ENCODE peak calls at places on chromosomes 6 and 20, in nine cellular contexts. Y, L, M, V, U, Z, I, P and Q are unnamed samples.

GRCh38 chr20:63855363-63856110 is 5.8 kb upstream of the ABHD16B start:
- DNase-seq in Y (no peak), Z (no peak), I (peak; percentile 31), V (no peak), L (no peak), U (no peak), P (no peak), M (no peak), Q (no peak)

GRCh38 chr6:33430991-33431879 is 11.4 kb downstream of the SYNGAP1 start:
- DNase-seq in I (peak; percentile 64), L (peak; percentile 89), Z (no peak), M (peak; percentile 63), Y (peak; percentile 42), P (peak; percentile 50), V (peak; percentile 62), U (peak; percentile 75), Q (peak; percentile 46)

GRCh38 chr6:155264704-155265320 is 999 bp downstream of the CLDN20 start:
- DNase-seq in V (no peak), L (no peak), U (no peak), I (peak; percentile 63), Z (no peak), M (no peak), P (no peak), Y (no peak), Q (no peak)

GRCh38 chr20:3616250-3616649 is 46.9 kb downstream of the GFRA4 start:
- DNase-seq in P (no peak), U (no peak), V (no peak), Z (no peak), I (peak; percentile 44), M (no peak), Y (no peak), L (no peak), Q (no peak)

GRCh38 chr6:76422814-76423213 is 350.4 kb upstream of the IMPG1 start:
- DNase-seq in Z (no peak), U (no peak), V (no peak), P (no peak), M (no peak), I (no peak), Y (no peak), L (no peak), Q (no peak)

GRCh38 chr20:46705378-46705729 is 4.1 kb upstream of the SLC2A10 start:
- DNase-seq in P (no peak), I (no peak), M (peak; percentile 30), V (no peak), U (no peak), Y (no peak), Z (no peak), L (no peak), Q (no peak)

GRCh38 chr6:27772261-27773001 is 139.8 kb downstream of the OR2B2 start:
- DNase-seq in I (peak; percentile 83), Y (peak; percentile 78), L (peak; percentile 94), P (peak; percentile 97), U (peak; percentile 85), Z (peak; percentile 88), V (peak; percentile 79), M (peak; percentile 88), Q (peak; percentile 81)

GRCh38 chr6:81834141-81834621 is 81.7 kb upstream of the TENT5A start:
- DNase-seq in Y (no peak), L (no peak), I (peak; percentile 89), V (no peak), P (no peak), M (peak; percentile 88), Z (no peak), U (no peak), Q (no peak)

GRCh38 chr6:166318649-166319600 is 10.7 kb upstream of the PRR18 start:
- DNase-seq in I (no peak), V (no peak), U (no peak), Y (no peak), P (no peak), M (no peak), L (no peak), Z (no peak), Q (peak; percentile 12)

GRCh38 chr6:32668226-32668747 is 1.8 kb upstream of the HLA-DQB1 start:
- DNase-seq in L (peak; percentile 60), Y (no peak), Z (no peak), U (no peak), P (peak; percentile 4), M (no peak), V (peak; percentile 7), I (no peak), Q (peak; percentile 31)